ENCODE peak calls at places on chromosomes 2 and 18, in nine cellular contexts. H is fibroblast of the aortic adventitia, W is AG04449, B is HTR-8/SVneo, Z is B cell, T is neuronal stem cell, K is mucosa of descending colon, S is posterior cingulate gyrus, X is fibroblast of the conjunctiva. F is an unnamed sample.

GRCh38 chr2:222613715-222614331 is 42.1 kb downstream of the FARSB start:
- DNase-seq in H (peak), B (peak), S (no peak), X (peak), W (no peak), T (peak), Z (peak), K (no peak), F (peak)

GRCh38 chr2:10452334-10452733 is 4.2 kb upstream of the ODC1 start:
- DNase-seq in T (no peak), X (peak), Z (no peak), S (no peak), B (peak), K (peak), H (peak), W (peak), F (no peak)

GRCh38 chr2:12715878-12716249 is 872 bp upstream of the TRIB2 start:
- DNase-seq in W (no peak), K (peak), H (peak), Z (peak), S (no peak), B (peak), X (peak), T (peak), F (peak)

GRCh38 chr2:201349601-201350000 is 7.5 kb downstream of the FLACC1 start:
- DNase-seq in T (no peak), K (no peak), W (no peak), S (no peak), X (no peak), B (no peak), Z (no peak), H (no peak), F (no peak)

GRCh38 chr18:39839782-39840181 is 2115.3 kb upstream of the PIK3C3 start:
- DNase-seq in X (no peak), B (no peak), Z (no peak), H (no peak), W (no peak), S (no peak), K (no peak), T (no peak), F (no peak)

GRCh38 chr2:72759755-72760154 is 66.1 kb downstream of the EXOC6B start:
- DNase-seq in H (no peak), B (no peak), X (no peak), Z (no peak), S (no peak), K (no peak), W (no peak), T (no peak), F (no peak)

GRCh38 chr18:27824841-27825720 is 351.8 kb downstream of the CDH2 start:
- DNase-seq in T (peak), H (no peak), B (no peak), Z (no peak), W (no peak), K (no peak), X (no peak), S (no peak), F (no peak)

GRCh38 chr2:7692657-7693161 is 775.5 kb downstream of the RNF144A start:
- DNase-seq in T (no peak), H (peak), Z (no peak), K (no peak), B (no peak), W (peak), X (peak), S (no peak), F (no peak)

GRCh38 chr2:134320930-134321329 is 67.1 kb downstream of the MGAT5 start:
- DNase-seq in X (no peak), B (no peak), T (no peak), Z (peak), H (no peak), S (no peak), K (no peak), W (no peak), F (no peak)

GRCh38 chr2:241833101-241833937 is 24.3 kb downstream of the NEU4 start:
- DNase-seq in T (no peak), B (no peak), Z (no peak), X (peak), S (peak), W (peak), K (no peak), H (peak), F (no peak)

GRCh38 chr2:135563793-135564192 is 32.5 kb downstream of the R3HDM1 start:
- DNase-seq in S (no peak), W (no peak), K (no peak), Z (no peak), B (no peak), X (no peak), T (no peak), H (no peak), F (no peak)

GRCh38 chr2:71422786-71423185 is 30.6 kb upstream of the DYSF start:
- DNase-seq in W (no peak), X (no peak), T (no peak), K (no peak), Z (no peak), B (no peak), S (no peak), H (no peak), F (no peak)

GRCh38 chr2:215812966-215813365 is 200.4 kb downstream of the MREG start:
- DNase-seq in Z (no peak), B (peak), S (no peak), K (no peak), H (peak), W (no peak), X (no peak), T (no peak), F (no peak)

GRCh38 chr2:145759228-145759940 is 1239.5 kb upstream of the ZEB2 start:
- DNase-seq in T (no peak), S (no peak), X (no peak), K (no peak), B (no peak), H (peak), W (no peak), Z (no peak), F (no peak)

GRCh38 chr2:113185643-113186315 is 12.0 kb downstream of the PSD4 start:
- DNase-seq in S (peak), K (no peak), H (no peak), B (no peak), W (no peak), Z (no peak), T (no peak), X (no peak), F (no peak)

GRCh38 chr2:27566628-27567027 is 16.2 kb upstream of the ZNF512 start:
- DNase-seq in X (no peak), T (no peak), K (no peak), Z (no peak), S (no peak), B (peak), H (peak), W (peak), F (no peak)

GRCh38 chr2:236675051-236675450 is 105.4 kb downstream of the ACKR3 start:
- DNase-seq in H (peak), X (no peak), W (no peak), K (no peak), T (no peak), Z (no peak), S (no peak), B (no peak), F (no peak)

GRCh38 chr2:218857371-218858137 is 2.1 kb upstream of the WNT6 start:
- DNase-seq in H (no peak), S (no peak), W (no peak), X (no peak), K (no peak), Z (no peak), B (no peak), T (no peak), F (no peak)

F was measured in dorsolateral prefrontal cortex.